ENCODE peak calls at places on chromosomes 11 and 22, in five cellular contexts. Z is keratinocyte, V is A549, Q is uterus, P is gastrocnemius medialis. H is an unnamed sample. For H3K4me1, the result is how much of the 10 kb centered on the place peaks cover.

GRCh38 chr11:119380160-119380815 is 1.2 kb downstream of the USP2 start:
- DNase-seq in V (no peak), P (no peak), Z (no peak), Q (no peak), H (no peak)

GRCh38 chr22:49255741-49256318 is 571.8 kb downstream of the BRD1 start:
- DNase-seq in Z (no peak), Q (no peak), V (no peak), P (no peak), H (no peak)

GRCh38 chr11:60282291-60282690 is 1.8 kb downstream of the MS4A4A start:
- DNase-seq in P (no peak), V (no peak), Z (no peak), Q (no peak), H (no peak)

GRCh38 chr11:124917115-124917637 is 1.9 kb upstream of the HEPN1 start:
- DNase-seq in Z (no peak), P (no peak), Q (no peak), V (no peak), H (no peak)

GRCh38 chr22:23130697-23131096 is 11.1 kb downstream of the RSPH14 start:
- DNase-seq in Q (no peak), Z (no peak), V (no peak), P (no peak), H (no peak)

GRCh38 chr11:126840201-126840886 is 160.2 kb downstream of the KIRREL3 start:
- DNase-seq in Z (no peak), Q (no peak), P (no peak), V (no peak), H (no peak)

GRCh38 chr11:73942030-73942429 is 8.8 kb upstream of the DNAJB13 start:
- DNase-seq in V (no peak), Z (no peak), P (no peak), Q (no peak), H (no peak)

GRCh38 chr11:12735262-12735661 is 61.0 kb downstream of the TEAD1 start:
- DNase-seq in V (no peak), Z (no peak), P (no peak), Q (no peak), H (no peak)

GRCh38 chr11:70079691-70080090 is 1.6 kb downstream of the ANO1 start:
- DNase-seq in Z (no peak), Q (no peak), V (no peak), P (no peak), H (no peak)

GRCh38 chr11:2762031-2762380 is 62.2 kb upstream of the KCNQ1OT1 start:
- DNase-seq in Q (no peak), Z (no peak), V (no peak), P (no peak), H (no peak)

GRCh38 chr22:28231423-28231822 is 312.4 kb upstream of the PITPNB start:
- DNase-seq in V (no peak), Q (no peak), P (no peak), Z (no peak), H (no peak)

GRCh38 chr22:47406896-47407295 is 644.4 kb downstream of the TBC1D22A start:
- DNase-seq in Z (no peak), V (no peak), Q (no peak), P (no peak), H (no peak)

GRCh38 chr11:14554959-14555358 is 34.8 kb upstream of the PSMA1 start:
- DNase-seq in P (peak), V (no peak), Q (no peak), Z (no peak), H (no peak)

GRCh38 chr11:115471367-115471766 is 32.8 kb downstream of the CADM1 start:
- DNase-seq in V (no peak), Z (no peak), Q (no peak), P (no peak), H (no peak)

GRCh38 chr11:117855452-117855851 is 21.0 kb downstream of the FXYD6 start:
- DNase-seq in V (no peak), P (no peak), Q (peak), Z (no peak), H (no peak)

GRCh38 chr11:86151188-86152005 is 82.5 kb upstream of the PICALM start:
- DNase-seq in P (no peak), Z (no peak), Q (peak), V (no peak), H (no peak)

GRCh38 chr11:17972987-17973386 is 39.9 kb downstream of the SERGEF start:
- DNase-seq in P (peak), Z (peak), V (peak), Q (peak), H (no peak)

GRCh38 chr11:67117176-67117575 is 1.9 kb upstream of the KDM2A start:
- DNase-seq in V (no peak), P (no peak), Z (no peak), Q (no peak), H (no peak)

GRCh38 chr11:131136476-131136875 is 220.2 kb upstream of the SNX19 start:
- DNase-seq in Z (no peak), P (no peak), V (no peak), Q (no peak), H (no peak)

GRCh38 chr22:50085211-50085999 is at the start of gene MLC1:
- DNase-seq in P (no peak), Q (no peak), V (no peak), Z (no peak), H (no peak)

GRCh38 chr11:75347781-75348613 is 3.5 kb downstream of the ARRB1 start:
- DNase-seq in Q (peak), Z (no peak), P (no peak), V (no peak), H (no peak)

GRCh38 chr22:47384977-47385376 is 622.5 kb downstream of the TBC1D22A start:
- DNase-seq in V (no peak), Z (no peak), P (no peak), Q (no peak), H (no peak)

GRCh38 chr11:112004389-112004788 is 20.8 kb upstream of the DLAT start:
- DNase-seq in P (no peak), V (peak), Q (no peak), Z (no peak), H (no peak)

GRCh38 chr11:115806056-115806455 is 301.8 kb upstream of the CADM1 start:
- DNase-seq in Q (no peak), V (no peak), P (no peak), Z (no peak), H (no peak)

GRCh38 chr11:8034604-8035224 is 46.3 kb upstream of the TUB start:
- DNase-seq in Z (no peak), P (no peak), Q (no peak), V (no peak), H (no peak)

GRCh38 chr11:122673706-122674105 is 18.2 kb downstream of the UBASH3B start:
- DNase-seq in Z (no peak), P (no peak), Q (no peak), V (no peak), H (no peak)

GRCh38 chr11:61769169-61769920 is 16.9 kb downstream of the MYRF start:
- DNase-seq in V (peak), Z (no peak), Q (no peak), P (no peak), H (no peak)

GRCh38 chr11:8309862-8310261 is 46.2 kb upstream of the LMO1 start:
- DNase-seq in P (no peak), V (no peak), Q (no peak), Z (no peak), H (no peak)

GRCh38 chr11:69385832-69386415 is 92.0 kb downstream of the MYEOV start:
- DNase-seq in P (no peak), Z (no peak), V (no peak), Q (no peak), H (no peak)

GRCh38 chr11:45538939-45539338 is 126.5 kb downstream of the CHST1 start:
- DNase-seq in Q (no peak), V (no peak), Z (no peak), P (no peak), H (no peak)

GRCh38 chr22:25374871-25375270 is 155.4 kb downstream of the CRYBB2 start:
- DNase-seq in Q (no peak), V (no peak), P (no peak), Z (no peak), H (no peak)

GRCh38 chr11:2777871-2778629 is 78.3 kb upstream of the KCNQ1OT1 start:
- DNase-seq in P (no peak), Q (peak), V (no peak), Z (no peak), H (no peak)

GRCh38 chr11:33560729-33561128 is 139.9 kb downstream of the C11orf91 start:
- DNase-seq in Z (no peak), V (no peak), Q (no peak), P (no peak), H (no peak)

GRCh38 chr11:34395916-34396555 is 38.2 kb upstream of the ABTB2 start:
- DNase-seq in V (peak), P (no peak), Q (no peak), Z (peak), H (no peak)

DNA sequence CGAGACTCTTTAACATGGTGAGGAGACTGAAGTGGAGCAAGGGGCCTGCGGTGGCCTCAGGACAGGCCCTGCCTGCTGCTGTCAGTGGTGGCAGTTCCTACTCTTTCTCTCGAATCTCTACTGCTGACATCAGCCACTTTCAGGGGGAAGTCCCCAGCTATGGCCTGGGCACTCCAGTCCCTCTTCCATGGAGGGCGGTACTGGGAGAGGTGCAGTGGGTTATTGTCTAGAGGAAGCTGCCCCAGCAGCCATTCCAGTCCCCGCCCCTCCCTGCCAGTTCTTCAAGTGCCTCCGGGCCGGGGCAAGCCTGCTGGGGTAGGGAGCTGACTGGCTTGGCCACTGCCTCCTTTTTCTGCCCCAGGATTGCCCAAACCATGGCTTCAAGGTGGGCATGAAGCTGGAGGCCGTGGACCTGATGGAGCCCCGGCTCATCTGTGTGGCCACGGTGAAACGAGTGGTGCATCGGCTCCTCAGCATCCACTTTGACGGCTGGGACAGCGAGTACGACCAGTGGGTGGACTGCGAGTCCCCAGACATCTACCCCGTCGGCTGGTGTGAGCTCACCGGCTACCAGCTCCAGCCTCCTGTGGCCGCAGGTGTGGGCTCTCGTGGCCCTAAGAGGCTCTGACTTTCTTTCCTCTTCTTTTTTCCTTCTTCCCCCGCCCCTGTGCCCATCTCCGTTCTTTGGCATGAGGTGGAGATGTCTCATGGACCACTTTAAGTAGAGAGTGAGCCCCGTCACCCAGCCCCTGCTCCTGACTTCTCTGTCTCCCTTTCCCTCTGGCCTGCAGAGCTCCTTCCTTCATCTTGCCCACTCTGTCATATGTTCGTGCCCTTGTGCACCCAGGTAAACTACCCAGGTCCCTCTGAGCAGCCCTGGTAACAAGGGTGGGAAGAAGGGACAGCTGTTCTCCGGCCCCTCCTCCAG is 13.7 kb downstream of the CHADL start:
- DNase-seq in Q (no peak), P (peak), Z (no peak), V (no peak), H (no peak)
- H3K27ac ChIP-seq in Q (no peak), P (no peak), Z (no peak), V (no peak), H (no peak)

DNA sequence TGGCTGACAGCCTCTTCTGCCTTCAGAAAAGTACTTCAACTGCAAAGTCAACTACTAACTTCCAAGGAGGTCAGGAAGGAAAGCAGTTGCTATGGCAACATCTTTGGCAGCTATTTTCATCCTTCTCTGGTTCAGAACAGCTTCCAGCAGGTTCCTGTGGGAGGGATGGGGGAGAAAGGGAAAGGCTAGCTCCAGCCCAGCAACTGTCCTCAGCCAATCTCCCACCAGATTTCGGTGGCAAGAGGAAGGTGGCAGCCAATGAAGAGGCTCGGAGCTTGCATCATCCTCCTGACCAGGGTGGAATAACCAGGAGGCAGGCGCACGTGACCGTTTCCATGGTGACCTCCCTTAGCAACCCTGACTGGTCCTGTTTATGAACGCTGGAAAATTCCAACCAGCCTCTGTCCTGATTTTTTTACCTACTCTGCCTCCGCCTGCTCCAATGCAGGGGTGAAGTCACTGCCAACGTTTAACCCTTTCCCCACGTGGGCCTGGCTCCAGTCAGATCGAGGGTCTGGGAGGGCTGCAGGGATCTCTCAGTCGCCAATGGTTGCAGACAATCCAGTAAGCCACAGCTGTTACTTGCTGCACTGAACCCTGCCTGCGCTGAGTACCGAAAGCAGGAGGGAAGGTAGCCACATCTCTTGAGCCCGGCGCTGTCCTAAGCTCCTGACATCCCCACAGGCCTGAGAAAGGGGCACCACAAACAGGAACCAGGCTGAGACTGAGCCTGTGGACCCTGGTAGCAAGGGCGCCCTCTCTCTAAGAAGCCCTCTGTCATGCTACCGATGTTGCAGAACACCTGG is 11.2 kb upstream of the MALAT1 start:
- DNase-seq in Z (no peak), Q (peak), V (peak), P (peak), H (peak)
- H3K4me1 ChIP-seq in Z (half or more), Q (half or more), V (half or more), P (half or more), H (half or more)

DNA sequence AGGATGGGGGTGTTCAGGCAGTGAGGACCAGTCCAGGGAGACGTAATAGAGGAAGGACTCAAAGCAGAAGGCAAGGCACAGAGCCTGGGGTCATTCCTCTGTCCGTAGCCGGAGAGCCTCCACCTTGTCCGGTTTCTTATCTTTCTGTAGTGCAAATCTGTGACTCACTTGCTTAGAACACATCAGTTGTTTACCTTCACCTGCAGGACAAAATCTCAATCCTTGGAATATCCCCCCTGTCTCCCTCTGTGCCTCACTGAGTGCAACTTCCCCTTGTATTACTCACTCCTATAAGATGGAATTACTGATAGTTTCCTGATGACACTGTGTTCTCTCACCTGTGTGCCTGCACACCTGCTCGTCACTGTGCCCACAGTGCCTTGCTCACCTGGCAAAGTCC is 20.4 kb upstream of the TTC12 start:
- DNase-seq in Z (no peak), P (no peak), Q (no peak), V (no peak), H (no peak)
- H3K27ac ChIP-seq in Z (no peak), P (no peak), Q (no peak), V (no peak), H (no peak)

GRCh38 chr11:59265735-59266134 is 53.0 kb upstream of the MPEG1 start:
- DNase-seq in Q (no peak), V (no peak), P (no peak), Z (no peak), H (no peak)
- H3K4me1 ChIP-seq in Q (under half), V (under half), P (under half), Z (under half), H (under half)

GRCh38 chr22:41526802-41527799 is 17.2 kb downstream of the POLR3H start:
- DNase-seq in V (peak), P (no peak), Z (no peak), Q (peak), H (no peak)
- H3K27ac ChIP-seq in V (no peak), P (peak), Z (no peak), Q (peak), H (peak)

GRCh38 chr22:20862540-20862939 is 3.7 kb downstream of the SNAP29 start:
- DNase-seq in Q (no peak), P (no peak), V (no peak), Z (no peak), H (no peak)
- H3K4me1 ChIP-seq in Q (under half), P (under half), V (under half), Z (under half), H (under half)

GRCh38 chr22:42074153-42074750 is at the start of gene PHETA2:
- DNase-seq in V (no peak), Z (no peak), Q (peak), P (no peak), H (no peak)
- H3K27ac ChIP-seq in V (no peak), Z (peak), Q (peak), P (peak), H (peak)

GRCh38 chr22:44026066-44026629 is 2.0 kb downstream of the PARVB start:
- DNase-seq in Q (no peak), Z (no peak), V (no peak), P (no peak), H (no peak)
- H3K4me1 ChIP-seq in Q (under half), Z (under half), V (under half), P (half or more), H (under half)

GRCh38 chr11:103525069-103525468 is 415.8 kb downstream of the DYNC2H1 start:
- DNase-seq in P (no peak), V (no peak), Z (no peak), Q (no peak), H (no peak)
- H3K27ac ChIP-seq in P (no peak), V (no peak), Z (peak), Q (no peak), H (no peak)

DNA sequence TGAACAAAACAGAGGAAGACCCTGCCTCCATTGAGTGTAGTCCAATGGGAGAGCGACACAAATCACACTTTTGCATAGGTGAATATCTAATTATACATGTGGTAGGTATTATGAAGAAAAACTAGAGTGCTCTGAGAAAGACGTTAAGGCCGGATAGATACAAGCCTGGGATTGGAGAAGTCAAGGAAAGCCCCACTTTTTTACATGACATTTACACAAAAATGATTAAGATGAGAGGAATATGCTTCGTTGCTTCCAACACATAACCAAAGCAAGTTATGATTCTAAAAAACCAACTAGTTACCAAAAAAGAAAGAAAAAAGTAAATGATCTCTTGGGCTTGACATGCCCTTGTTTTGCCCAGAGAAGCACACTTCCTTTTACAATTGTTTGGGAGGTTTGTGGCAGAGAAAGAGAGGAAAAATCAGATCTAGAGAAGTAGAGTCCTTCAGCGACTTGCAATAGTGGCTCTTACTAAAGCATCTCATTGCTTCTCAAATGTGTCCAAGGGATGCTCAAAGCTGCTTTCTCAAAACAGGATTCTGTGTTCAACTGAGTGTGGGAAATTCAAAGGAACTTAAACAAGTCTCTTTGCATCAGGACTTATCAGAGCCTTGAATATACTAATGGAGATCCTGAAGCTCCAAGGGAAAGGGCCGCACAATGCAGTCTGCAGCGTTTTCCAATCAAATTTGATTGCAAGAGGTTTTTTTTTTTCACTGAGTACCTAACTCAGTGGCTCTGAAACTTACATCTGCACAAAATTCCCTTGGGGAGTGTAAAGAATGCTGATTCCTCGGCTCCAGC is 38.8 kb downstream of the FLI1 start:
- DNase-seq in Q (no peak), V (no peak), P (no peak), Z (no peak), H (no peak)
- H3K4me1 ChIP-seq in Q (under half), V (under half), P (under half), Z (under half), H (under half)

H was measured in esophagus squamous epithelium.